ENCODE peak calls at places on chromosome 16, in ten cellular contexts. D, C, L, M, V, I, E, W, P and Y are unnamed samples.

GRCh38 chr16:29831490-29831889 is 11.2 kb downstream of the MVP start:
- DNase-seq in D (no peak), C (no peak), L (no peak), M (peak), V (no peak), I (peak), E (no peak), W (no peak), P (no peak), Y (no peak)

GRCh38 chr16:54568897-54569807 is 282.6 kb upstream of the IRX3 start:
- DNase-seq in D (no peak), C (no peak), L (no peak), M (no peak), V (no peak), I (no peak), E (no peak), W (no peak), P (no peak), Y (no peak)

GRCh38 chr16:84138824-84139627 is 6.0 kb downstream of the HSDL1 start:
- DNase-seq in D (no peak), C (no peak), L (peak), M (no peak), V (peak), I (peak), E (peak), W (no peak), P (no peak), Y (no peak)

GRCh38 chr16:10731790-10732189 is 11.9 kb upstream of the NUBP1 start:
- DNase-seq in D (no peak), C (no peak), L (no peak), M (no peak), V (no peak), I (no peak), E (no peak), W (no peak), P (no peak), Y (no peak)

GRCh38 chr16:53094013-53094630 is 39.3 kb downstream of the CHD9 start:
- DNase-seq in D (peak), C (peak), L (peak), M (peak), V (peak), I (peak), E (no peak), W (peak), P (peak), Y (peak)

GRCh38 chr16:27326738-27327585 is 13.2 kb downstream of the IL4R start:
- DNase-seq in D (peak), C (peak), L (peak), M (peak), V (peak), I (peak), E (peak), W (peak), P (peak), Y (peak)

GRCh38 chr16:50767197-50767596 is 25.3 kb downstream of the CYLD start:
- DNase-seq in D (no peak), C (no peak), L (no peak), M (no peak), V (no peak), I (no peak), E (no peak), W (no peak), P (no peak), Y (no peak)

GRCh38 chr16:69339289-69340094 is at the start of the genes COG8 and NIP7:
- DNase-seq in D (peak), C (peak), L (peak), M (peak), V (peak), I (peak), E (peak), W (peak), P (peak), Y (peak)

GRCh38 chr16:165539-166374 is at the start of gene HBM:
- DNase-seq in D (no peak), C (no peak), L (no peak), M (no peak), V (no peak), I (no peak), E (no peak), W (no peak), P (no peak), Y (no peak)

GRCh38 chr16:81939164-81940067 is 71.9 kb downstream of the SDR42E1 start:
- DNase-seq in D (no peak), C (peak), L (no peak), M (no peak), V (no peak), I (no peak), E (no peak), W (no peak), P (no peak), Y (no peak)

GRCh38 chr16:17377360-17378324 is 93.1 kb downstream of the XYLT1 start:
- DNase-seq in D (no peak), C (no peak), L (no peak), M (no peak), V (no peak), I (no peak), E (no peak), W (no peak), P (no peak), Y (no peak)

GRCh38 chr16:66275795-66276428 is 90.6 kb upstream of the CDH5 start:
- DNase-seq in D (peak), C (peak), L (no peak), M (peak), V (peak), I (no peak), E (peak), W (no peak), P (peak), Y (peak)

GRCh38 chr16:85473909-85474640 is 139.0 kb upstream of the GSE1 start:
- DNase-seq in D (no peak), C (no peak), L (no peak), M (no peak), V (no peak), I (peak), E (no peak), W (no peak), P (no peak), Y (no peak)

GRCh38 chr16:85616608-85617311 is 3.6 kb downstream of the GSE1 start:
- DNase-seq in D (peak), C (no peak), L (peak), M (peak), V (peak), I (peak), E (no peak), W (no peak), P (peak), Y (no peak)

GRCh38 chr16:65113441-65113840 is 8.4 kb downstream of the CDH11 start:
- DNase-seq in D (no peak), C (no peak), L (no peak), M (no peak), V (no peak), I (no peak), E (no peak), W (no peak), P (no peak), Y (no peak)

GRCh38 chr16:13631213-13631767 is 288.7 kb upstream of the ERCC4 start:
- DNase-seq in D (no peak), C (no peak), L (no peak), M (no peak), V (no peak), I (no peak), E (no peak), W (no peak), P (no peak), Y (no peak)

GRCh38 chr16:54447606-54448440 is 161.2 kb upstream of the IRX3 start:
- DNase-seq in D (no peak), C (peak), L (no peak), M (no peak), V (no peak), I (no peak), E (peak), W (no peak), P (no peak), Y (peak)

GRCh38 chr16:55037051-55037450 is 106.4 kb downstream of the IRX5 start:
- DNase-seq in D (no peak), C (no peak), L (no peak), M (no peak), V (no peak), I (no peak), E (no peak), W (no peak), P (no peak), Y (no peak)

GRCh38 chr16:70561623-70562022 is 38.0 kb downstream of the SF3B3 start:
- DNase-seq in D (no peak), C (no peak), L (peak), M (peak), V (no peak), I (peak), E (no peak), W (no peak), P (peak), Y (no peak)

GRCh38 chr16:27489906-27490305 is 59.8 kb downstream of the GTF3C1 start:
- DNase-seq in D (no peak), C (no peak), L (no peak), M (no peak), V (no peak), I (no peak), E (no peak), W (no peak), P (no peak), Y (no peak)

GRCh38 chr16:85475233-85475632 is 137.9 kb upstream of the GSE1 start:
- DNase-seq in D (no peak), C (no peak), L (no peak), M (no peak), V (no peak), I (no peak), E (no peak), W (no peak), P (no peak), Y (no peak)

GRCh38 chr16:85394511-85395206 is 218.5 kb upstream of the GSE1 start:
- DNase-seq in D (no peak), C (no peak), L (no peak), M (no peak), V (no peak), I (no peak), E (no peak), W (no peak), P (peak), Y (no peak)

GRCh38 chr16:22220714-22221113 is 14.6 kb downstream of the EEF2K start:
- DNase-seq in D (no peak), C (no peak), L (peak), M (peak), V (peak), I (peak), E (no peak), W (no peak), P (peak), Y (no peak)

GRCh38 chr16:49652441-49653175 is 203.3 kb downstream of the ZNF423 start:
- DNase-seq in D (no peak), C (no peak), L (no peak), M (peak), V (no peak), I (peak), E (no peak), W (peak), P (no peak), Y (no peak)

GRCh38 chr16:28184625-28185024 is 27.1 kb downstream of the XPO6 start:
- DNase-seq in D (no peak), C (no peak), L (no peak), M (no peak), V (no peak), I (no peak), E (no peak), W (no peak), P (no peak), Y (no peak)

GRCh38 chr16:79363035-79363434 is 237.5 kb downstream of the MAF start:
- DNase-seq in D (no peak), C (no peak), L (no peak), M (no peak), V (no peak), I (no peak), E (no peak), W (no peak), P (no peak), Y (no peak)

GRCh38 chr16:23950291-23950894 is 114.6 kb downstream of the PRKCB start:
- DNase-seq in D (no peak), C (no peak), L (no peak), M (no peak), V (no peak), I (no peak), E (no peak), W (no peak), P (no peak), Y (no peak)

GRCh38 chr16:50303605-50304466 is 37.5 kb downstream of the ADCY7 start:
- DNase-seq in D (peak), C (no peak), L (no peak), M (no peak), V (no peak), I (peak), E (peak), W (no peak), P (peak), Y (peak)

GRCh38 chr16:81522141-81522701 is 77.6 kb downstream of the CMIP start:
- DNase-seq in D (no peak), C (peak), L (no peak), M (no peak), V (no peak), I (no peak), E (no peak), W (no peak), P (no peak), Y (no peak)

GRCh38 chr16:77574867-77575619 is 140.2 kb upstream of the ADAMTS18 start:
- DNase-seq in D (no peak), C (no peak), L (no peak), M (no peak), V (no peak), I (no peak), E (no peak), W (peak), P (peak), Y (no peak)

GRCh38 chr16:84543931-84544776 is 39.7 kb upstream of the MEAK7 start:
- DNase-seq in D (no peak), C (no peak), L (no peak), M (no peak), V (no peak), I (no peak), E (peak), W (no peak), P (no peak), Y (no peak)

DNA sequence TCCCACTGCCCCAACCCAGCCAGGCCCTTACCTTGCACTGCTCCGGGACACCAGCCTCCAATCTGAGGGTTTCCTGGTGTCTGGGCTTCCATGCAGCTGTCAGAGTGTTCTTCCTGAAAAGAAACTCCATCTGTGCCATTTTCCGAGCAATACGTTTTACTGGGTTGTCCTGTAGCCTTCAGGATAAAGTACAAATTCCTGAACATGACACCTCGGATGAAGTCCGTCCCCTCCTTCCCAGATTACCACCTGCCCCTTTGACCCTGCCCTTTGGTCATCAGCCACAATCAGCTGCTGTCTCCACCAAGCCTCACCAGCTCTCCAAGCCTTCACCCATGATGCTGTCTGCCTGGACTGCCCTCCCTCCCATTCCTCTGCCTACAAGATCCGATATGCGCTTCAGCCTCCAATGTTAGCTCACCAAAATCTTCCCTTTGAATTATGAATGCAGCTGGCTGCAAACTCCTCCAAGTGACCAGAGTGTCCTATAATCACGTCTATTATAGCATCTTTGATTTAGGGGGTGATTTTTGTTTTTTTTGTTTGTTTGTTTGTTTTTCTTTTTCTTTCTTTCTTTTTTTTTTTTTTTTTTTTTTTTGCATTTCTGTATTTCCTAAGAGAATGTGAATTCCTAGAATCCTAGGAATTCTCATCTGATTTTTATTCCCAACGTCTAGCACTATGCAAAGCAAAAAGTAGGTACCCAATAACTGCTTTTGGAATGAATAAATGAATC is 60.6 kb upstream of the KIFC3 start:
- DNase-seq in D (peak), C (peak), L (no peak), M (no peak), V (no peak), I (no peak), E (no peak), W (no peak), P (peak), Y (no peak)
- TF ChIP-seq POLR2A in D (peak), C (peak), L (no peak), M (no peak), V (no peak), I (no peak), E (no peak), W (no peak), P (peak), Y (no peak)

DNA sequence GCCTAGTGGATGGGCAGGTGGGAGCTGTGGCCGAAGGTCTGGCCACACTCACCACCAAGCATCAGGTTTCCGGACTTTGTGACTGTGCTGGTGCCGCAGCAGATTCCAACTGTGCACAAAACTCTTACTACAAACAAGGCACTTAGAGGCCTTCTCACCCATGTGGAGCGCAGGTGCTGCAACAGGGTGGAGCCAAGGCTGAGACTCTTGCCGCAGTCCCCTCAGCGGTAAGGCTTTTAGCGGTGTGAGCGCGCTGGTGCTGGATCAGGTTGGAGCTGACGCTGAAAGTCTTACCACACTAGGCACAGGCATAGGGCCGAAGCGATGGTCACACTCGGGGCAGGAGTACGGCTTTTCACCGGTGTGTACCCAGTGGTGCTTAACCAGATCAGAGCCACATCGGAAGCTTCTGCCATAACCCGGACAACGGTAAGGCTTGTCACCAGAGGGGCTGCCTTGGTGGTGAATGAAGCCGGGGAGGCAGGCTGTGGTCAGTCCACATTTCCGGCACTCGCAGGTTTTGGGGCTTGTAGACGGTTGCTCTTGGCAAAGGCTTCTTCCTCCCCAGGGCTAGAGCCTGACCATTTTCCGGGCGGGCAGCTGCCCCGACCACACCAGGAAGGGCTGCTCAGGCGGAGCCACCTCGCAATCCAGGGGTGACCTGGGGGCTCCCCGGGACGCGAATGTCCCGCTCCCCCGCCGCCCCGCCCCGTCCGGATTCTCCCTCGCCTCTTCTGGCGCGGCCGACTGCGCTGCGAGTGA is 1.0 kb upstream of the ARMC5 start:
- DNase-seq in D (peak), C (peak), L (no peak), M (peak), V (peak), I (peak), E (peak), W (peak), P (peak), Y (no peak)
- TF ChIP-seq POLR2A in D (peak), C (peak), L (no peak), M (peak), V (no peak), I (peak), E (no peak), W (no peak), P (no peak), Y (no peak)

DNA sequence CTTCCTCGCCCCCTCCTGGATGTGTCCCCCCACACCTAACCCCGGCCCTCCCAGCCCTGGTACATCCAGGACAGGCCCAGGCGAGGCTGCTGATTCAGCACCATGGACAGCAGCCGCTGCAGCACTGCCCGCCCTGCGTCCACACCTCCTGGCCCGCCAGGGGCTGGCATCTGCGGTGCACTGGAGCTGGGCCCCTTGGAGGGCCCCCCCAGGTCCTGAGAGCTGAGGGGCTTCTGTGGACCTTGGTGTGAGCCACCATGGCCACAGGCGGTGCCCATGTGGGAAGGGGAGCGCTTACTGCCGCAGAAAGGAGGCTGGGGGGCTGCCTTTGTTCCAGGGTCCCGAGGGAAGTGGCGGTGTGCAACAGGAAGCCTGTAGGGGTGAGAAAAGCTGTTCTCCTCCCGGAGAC is 35.9 kb downstream of the CACNA1H start:
- DNase-seq in D (peak), C (no peak), L (peak), M (peak), V (peak), I (no peak), E (peak), W (peak), P (no peak), Y (peak)
- TF ChIP-seq POLR2A in D (no peak), C (no peak), L (no peak), M (no peak), V (no peak), I (no peak), E (no peak), W (no peak), P (no peak), Y (no peak)

DNA sequence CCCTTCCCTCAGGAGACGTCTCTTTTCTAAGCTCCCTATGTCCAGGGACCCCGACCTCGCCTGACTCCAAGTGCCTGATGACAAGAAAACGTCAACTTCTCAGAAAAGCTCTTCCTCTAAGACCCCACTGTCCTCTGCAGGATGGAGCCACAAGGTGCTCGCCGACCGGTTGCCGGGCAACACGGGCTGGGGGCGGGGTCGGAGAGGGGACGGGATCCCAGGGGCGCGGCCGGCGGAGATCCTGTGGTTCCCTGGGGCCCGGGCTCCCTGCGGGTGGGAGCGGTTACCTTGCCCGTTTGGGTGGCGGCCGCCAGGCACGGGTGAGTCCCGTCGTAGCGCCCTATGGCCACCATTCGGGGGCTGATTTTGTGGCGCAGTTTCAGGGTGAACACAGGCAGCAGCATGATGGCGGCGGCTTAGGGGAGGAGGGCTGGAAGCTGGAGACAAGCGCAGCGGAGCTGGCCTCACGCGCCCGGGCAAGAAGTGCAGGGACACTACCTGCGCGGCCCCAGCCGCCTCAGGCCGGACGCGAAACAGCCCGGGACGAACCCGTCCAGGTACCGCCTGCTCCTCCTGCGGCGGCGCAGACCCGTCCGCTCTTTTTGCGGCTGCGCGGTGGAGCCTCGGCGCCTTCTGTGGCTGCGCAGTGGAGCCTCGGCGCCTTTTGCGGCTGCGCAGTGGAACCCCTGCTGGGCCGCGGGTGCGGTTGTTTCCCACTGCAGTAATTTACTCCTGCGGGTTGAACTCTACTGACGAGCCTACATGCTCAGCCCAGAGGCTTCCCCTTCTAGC is at the start of gene BBS2:
- DNase-seq in D (peak), C (peak), L (peak), M (peak), V (peak), I (peak), E (peak), W (peak), P (peak), Y (peak)
- TF ChIP-seq POLR2A in D (peak), C (peak), L (peak), M (peak), V (no peak), I (peak), E (no peak), W (peak), P (peak), Y (peak)

GRCh38 chr16:57462209-57462977 is at the start of gene POLR2C:
- DNase-seq in D (peak), C (peak), L (peak), M (peak), V (peak), I (peak), E (peak), W (peak), P (peak), Y (peak)
- TF ChIP-seq POLR2A in D (peak), C (peak), L (peak), M (peak), V (no peak), I (peak), E (peak), W (peak), P (peak), Y (peak)